ENCODE peak calls at places on chromosomes 1 and 21, in five cellular contexts. E is CD8-positive, alpha-beta T cell; M is body of pancreas; S is A673; X is ovary. A is an unnamed sample. For H3K27me3 and H3K4me1, the result is how much of the 10 kb centered on the place peaks cover.

GRCh38 chr1:245079021-245079609 is 75.7 kb upstream of the KIF26B start:
- DNase-seq in S (peak), X (no peak), M (no peak), E (no peak), A (no peak)

GRCh38 chr1:43235451-43236121 is 34.2 kb upstream of the TMEM125 start:
- DNase-seq in S (no peak), X (no peak), E (no peak), M (no peak), A (no peak)

GRCh38 chr1:240343966-240344365 is 252.3 kb downstream of the FMN2 start:
- DNase-seq in X (no peak), S (no peak), M (no peak), E (no peak), A (no peak)

GRCh38 chr1:248596615-248597014 is 885 bp downstream of the OR2T10 start:
- DNase-seq in X (no peak), M (no peak), S (peak), E (no peak), A (no peak)

GRCh38 chr21:33035147-33035546 is 9.4 kb downstream of the OLIG2 start:
- DNase-seq in X (no peak), M (no peak), S (no peak), E (no peak), A (no peak)

GRCh38 chr1:75632350-75632949 is 21.5 kb upstream of the SLC44A5 start:
- DNase-seq in X (no peak), S (peak), E (no peak), M (no peak), A (no peak)

GRCh38 chr1:63818567-63819340 is 44.9 kb downstream of the ROR1 start:
- DNase-seq in S (no peak), E (no peak), X (no peak), M (no peak), A (no peak)

GRCh38 chr1:89615676-89616598 is 17.0 kb upstream of the LRRC8C start:
- DNase-seq in X (no peak), M (peak), E (no peak), S (peak), A (no peak)

GRCh38 chr1:27430903-27431653 is 38.7 kb downstream of the GPR3 start:
- DNase-seq in X (no peak), E (no peak), M (no peak), S (peak), A (no peak)

GRCh38 chr1:199403421-199404116 is 623.9 kb upstream of the NR5A2 start:
- DNase-seq in E (no peak), X (no peak), M (no peak), S (peak), A (no peak)

GRCh38 chr1:22920734-22921451 is 51.8 kb downstream of the LACTBL1 start:
- DNase-seq in M (peak), E (no peak), X (no peak), S (no peak), A (no peak)

GRCh38 chr1:109824349-109825115 is 60.8 kb upstream of the EPS8L3 start:
- DNase-seq in E (no peak), X (no peak), S (no peak), M (no peak), A (no peak)

GRCh38 chr1:205049479-205049878 is 6.5 kb downstream of the CNTN2 start:
- DNase-seq in M (peak), S (no peak), E (no peak), X (no peak), A (no peak)

GRCh38 chr1:229704157-229704556 is 78.1 kb downstream of the URB2 start:
- DNase-seq in X (no peak), E (no peak), M (no peak), S (no peak), A (no peak)

GRCh38 chr1:59455206-59455605 is 158.3 kb downstream of the FGGY start:
- DNase-seq in X (no peak), M (no peak), S (no peak), E (no peak), A (no peak)

GRCh38 chr1:91701494-91701869 is 184.5 kb downstream of the TGFBR3 start:
- DNase-seq in E (no peak), M (no peak), S (no peak), X (no peak), A (no peak)

GRCh38 chr1:183457449-183457848 is 14.8 kb upstream of the SMG7 start:
- DNase-seq in S (no peak), X (no peak), E (no peak), M (no peak), A (no peak)

GRCh38 chr1:212607206-212607923 is 1.2 kb upstream of the ATF3 start:
- DNase-seq in S (no peak), E (no peak), X (peak), M (peak), A (peak)

GRCh38 chr1:19945914-19946313 is 22.5 kb upstream of the PLA2G2E start:
- DNase-seq in M (no peak), E (no peak), X (no peak), S (no peak), A (no peak)

GRCh38 chr1:225999912-226000337 is 782 bp upstream of the SDE2 start:
- DNase-seq in M (no peak), S (peak), E (no peak), X (no peak), A (peak)

GRCh38 chr21:39676054-39676771 is 63.5 kb downstream of the B3GALT5 start:
- DNase-seq in E (no peak), X (no peak), S (no peak), M (peak), A (no peak)

GRCh38 chr1:169106921-169107672 is 607 bp downstream of the ATP1B1 start:
- DNase-seq in E (no peak), X (peak), S (peak), M (peak), A (peak)

GRCh38 chr1:102434421-102434820 is 437.7 kb upstream of the OLFM3 start:
- DNase-seq in M (no peak), E (no peak), X (no peak), S (peak), A (no peak)

GRCh38 chr1:216045400-216045799 is 377.8 kb downstream of the USH2A start:
- DNase-seq in E (no peak), S (no peak), M (no peak), X (no peak), A (no peak)

GRCh38 chr1:162168261-162168660 is 98.8 kb downstream of the NOS1AP start:
- DNase-seq in S (no peak), E (no peak), M (peak), X (no peak), A (no peak)

GRCh38 chr1:234322979-234323378 is 50.3 kb upstream of the COA6 start:
- DNase-seq in S (peak), E (no peak), X (no peak), M (peak), A (peak)

GRCh38 chr1:184494929-184495328 is 108.1 kb downstream of the C1orf21 start:
- DNase-seq in S (no peak), E (no peak), M (no peak), X (no peak), A (no peak)

GRCh38 chr1:184489908-184490307 is 103.1 kb downstream of the C1orf21 start:
- DNase-seq in E (no peak), M (no peak), X (no peak), S (no peak), A (no peak)

GRCh38 chr1:184493987-184494388 is 107.2 kb downstream of the C1orf21 start:
- DNase-seq in X (no peak), M (no peak), E (no peak), S (no peak), A (no peak)

GRCh38 chr1:184487561-184488200 is 100.9 kb downstream of the C1orf21 start:
- DNase-seq in S (no peak), M (no peak), E (no peak), X (no peak), A (no peak)

GRCh38 chr1:184492543-184492942 is 105.7 kb downstream of the C1orf21 start:
- DNase-seq in X (no peak), E (no peak), S (no peak), M (no peak), A (no peak)
- H3K27ac ChIP-seq in X (peak), E (peak), S (no peak), M (no peak), A (no peak)

GRCh38 chr1:7585216-7585907 is 185.7 kb upstream of the VAMP3 start:
- DNase-seq in M (no peak), X (no peak), E (no peak), S (no peak), A (no peak)
- H3K27me3 ChIP-seq in M (under half), X (under half), E (under half), S (under half), A (under half)

DNA sequence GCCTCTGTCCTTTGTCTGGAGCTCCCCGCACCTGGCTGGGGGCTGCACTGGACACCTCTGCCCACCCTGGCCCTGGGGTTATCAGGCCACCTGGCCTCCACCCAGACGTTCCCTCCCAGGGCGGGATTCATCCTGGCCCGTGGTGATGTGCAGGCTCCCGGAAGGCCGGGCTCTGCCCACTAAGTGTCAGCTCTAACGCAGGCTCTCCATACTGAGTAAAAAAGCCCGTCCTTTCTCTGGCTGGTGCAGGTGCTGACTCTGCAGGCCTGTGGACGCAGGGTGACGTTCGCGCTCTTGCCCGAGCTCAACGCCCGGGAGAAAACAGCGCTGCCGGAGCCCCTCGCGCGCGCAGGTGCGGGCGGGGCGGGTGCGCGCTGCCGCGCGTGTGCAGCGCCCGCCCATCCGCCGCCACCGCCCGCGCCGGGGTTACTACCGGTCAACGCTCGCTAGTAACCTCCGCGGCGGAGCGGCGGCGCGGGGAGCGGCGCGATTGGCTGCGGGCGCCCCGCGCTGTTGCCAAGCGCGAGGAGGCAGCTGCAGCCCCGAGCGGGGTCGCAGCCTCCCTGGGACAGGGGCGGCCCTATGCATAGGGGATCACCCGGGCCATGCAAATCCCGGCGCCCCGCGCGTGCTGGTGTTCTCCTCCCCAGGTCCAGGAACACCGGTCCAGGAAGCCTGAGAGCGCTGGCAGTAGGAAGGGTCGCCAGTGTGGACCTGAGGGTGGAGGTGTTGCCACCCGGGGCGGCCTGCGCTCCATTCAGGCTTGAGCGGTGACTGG is 15.7 kb downstream of the ABCG1 start:
- DNase-seq in M (peak), X (peak), S (peak), E (peak), A (peak)
- H3K4me1 ChIP-seq in M (under half), X (under half), S (under half), E (half or more), A (half or more)

GRCh38 chr1:185017338-185017737 is 28.0 kb upstream of the RNF2 start:
- DNase-seq in X (no peak), M (no peak), S (no peak), E (no peak), A (no peak)
- H3K27ac ChIP-seq in X (no peak), M (no peak), S (no peak), E (no peak), A (no peak)

GRCh38 chr1:145963218-145964019 is 956 bp downstream of the ANKRD34A start:
- DNase-seq in S (peak), E (no peak), X (no peak), M (no peak), A (no peak)

GRCh38 chr1:145961109-145961424 is 3.2 kb upstream of the LIX1L start:
- DNase-seq in E (no peak), M (no peak), X (peak), S (no peak), A (no peak)

GRCh38 chr1:145961425-145962156 is 2.8 kb downstream of the ANKRD34A start:
- DNase-seq in S (peak), E (peak), M (peak), X (peak), A (peak)

GRCh38 chr1:145960468-145961108 is 2.8 kb upstream of the LIX1L start:
- DNase-seq in M (peak), X (peak), S (peak), E (peak), A (peak)

DNA sequence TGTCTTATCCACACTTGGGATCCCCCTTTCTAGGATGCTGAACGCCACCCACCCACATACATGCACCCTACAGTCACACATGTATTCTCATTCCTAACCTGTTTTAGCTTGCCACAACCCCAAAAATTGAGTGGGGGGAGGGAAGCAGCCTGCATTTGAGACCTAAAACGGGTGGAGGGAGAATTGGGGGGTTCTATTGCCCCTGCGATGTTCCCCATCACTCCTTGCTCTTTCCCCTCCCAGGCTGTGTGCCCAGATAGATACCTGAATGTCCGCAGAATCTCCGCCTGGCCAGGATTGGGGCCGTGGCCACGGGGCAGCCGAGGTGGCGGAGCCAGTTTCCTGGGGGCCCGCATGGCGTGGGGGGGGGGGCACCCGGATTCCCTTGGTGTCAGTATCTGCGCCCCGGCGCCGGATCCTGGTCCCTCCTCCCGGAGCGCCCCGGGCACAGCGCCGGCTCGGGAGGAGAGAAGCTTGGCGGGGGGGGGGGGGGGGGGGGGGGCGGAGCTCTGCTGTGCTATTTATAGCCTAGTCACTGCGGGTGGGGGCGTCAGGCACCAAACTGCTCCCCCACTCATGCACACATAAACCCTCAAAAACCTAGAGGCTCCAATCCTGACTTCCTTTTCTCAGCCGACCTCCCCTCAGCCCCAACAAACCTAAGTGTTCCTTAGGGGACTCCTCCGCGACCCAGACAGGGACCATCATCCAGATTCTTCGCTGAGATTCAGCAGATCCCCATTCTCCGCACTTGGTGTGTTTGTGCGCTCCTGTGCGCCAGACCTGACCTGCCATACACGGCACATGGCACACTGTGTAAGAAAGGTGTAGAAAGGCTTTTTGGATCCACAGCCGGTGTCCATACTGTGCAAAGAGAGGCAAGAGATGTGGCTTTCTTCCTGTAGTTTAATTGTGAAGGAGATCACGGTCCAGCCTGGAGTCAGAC is 1.9 kb downstream of the ANKRD34A start:
- DNase-seq in X (peak), S (peak), M (peak), E (no peak), A (no peak)
- H3K27me3 ChIP-seq in X (under half), S (under half), M (under half), E (under half), A (under half)

GRCh38 chr21:17738171-17738953 is 80.8 kb downstream of the C21orf91 start:
- DNase-seq in E (no peak), S (no peak), X (no peak), M (peak), A (no peak)

GRCh38 chr21:17746920-17747319 is 72.2 kb downstream of the C21orf91 start:
- DNase-seq in X (no peak), S (no peak), E (no peak), M (no peak), A (no peak)

GRCh38 chr21:17745086-17745485 is 74.1 kb downstream of the C21orf91 start:
- DNase-seq in M (no peak), X (no peak), E (no peak), S (no peak), A (no peak)

GRCh38 chr21:17742181-17742580 is 77.0 kb downstream of the C21orf91 start:
- DNase-seq in E (no peak), X (no peak), M (no peak), S (no peak), A (no peak)

DNA sequence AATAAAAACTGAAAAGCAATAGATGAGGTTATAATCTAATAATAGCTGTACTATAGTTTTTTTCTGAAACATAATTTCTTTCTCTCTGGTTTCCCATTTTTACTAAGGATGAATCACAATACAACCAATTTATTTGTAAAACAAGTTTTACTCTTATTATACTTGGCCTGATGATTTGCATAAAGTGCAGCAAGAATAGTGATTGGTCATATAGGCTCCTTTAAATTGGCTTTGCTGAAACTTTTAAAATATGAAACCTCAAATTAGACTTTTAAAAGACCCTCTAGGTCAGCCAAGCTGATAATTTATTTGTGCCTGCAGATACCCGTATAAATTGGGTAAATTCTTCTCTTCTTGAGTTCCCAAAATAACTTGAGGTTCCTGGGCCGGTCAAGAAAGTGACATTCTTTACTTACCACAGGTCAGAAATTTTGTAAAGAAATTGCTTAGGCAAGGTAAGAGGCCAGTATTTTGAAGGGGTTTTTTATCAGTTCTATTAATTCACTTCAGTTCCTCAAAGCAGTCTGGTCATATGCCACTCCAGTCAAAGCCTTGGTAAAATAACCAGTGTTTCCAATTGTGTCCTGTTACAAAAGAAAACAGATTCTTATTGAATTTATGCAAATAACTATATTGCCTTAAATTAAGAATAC is 76.1 kb downstream of the C21orf91 start:
- DNase-seq in X (no peak), S (no peak), E (no peak), M (no peak), A (no peak)
- H3K4me1 ChIP-seq in X (under half), S (under half), E (under half), M (under half), A (under half)

GRCh38 chr1:97634758-97635157 is 286.1 kb downstream of the DPYD start:
- DNase-seq in M (no peak), E (no peak), S (no peak), X (no peak), A (no peak)
- H3K27ac ChIP-seq in M (no peak), E (no peak), S (no peak), X (no peak), A (no peak)

GRCh38 chr1:35572296-35572695 is 818 bp upstream of the TFAP2E start:
- DNase-seq in M (no peak), X (no peak), S (no peak), E (no peak), A (no peak)
- H3K27me3 ChIP-seq in M (under half), X (under half), S (under half), E (under half), A (under half)

GRCh38 chr1:92958203-92958970 is 2.9 kb downstream of the DIPK1A start:
- DNase-seq in S (no peak), X (no peak), M (no peak), E (no peak), A (no peak)
- H3K4me1 ChIP-seq in S (under half), X (under half), M (under half), E (under half), A (half or more)

GRCh38 chr21:45990049-45990711 is 8.6 kb downstream of the COL6A1 start:
- DNase-seq in M (no peak), S (no peak), X (peak), E (no peak), A (no peak)

GRCh38 chr21:45989355-45990048 is 7.9 kb downstream of the COL6A1 start:
- DNase-seq in X (peak), E (no peak), S (no peak), M (no peak), A (no peak)

GRCh38 chr21:45991606-45992301 is 10.2 kb downstream of the COL6A1 start:
- DNase-seq in S (no peak), X (peak), E (no peak), M (no peak), A (no peak)

GRCh38 chr21:45992311-45993209 is 11.0 kb downstream of the COL6A1 start:
- DNase-seq in S (no peak), E (no peak), M (no peak), X (peak), A (no peak)

GRCh38 chr21:45990741-45991605 is 9.4 kb downstream of the COL6A1 start:
- DNase-seq in S (no peak), X (no peak), E (no peak), M (no peak), A (peak)
- H3K27ac ChIP-seq in S (no peak), X (no peak), E (no peak), M (no peak), A (no peak)

A was measured in CD8-positive, alpha-beta memory T cell.